ENCODE peak calls at places on chromosomes 1 and 21, in six cellular contexts. M is uterus; T is GM23248; H is CD8-positive, alpha-beta T cell; E is small intestine; F is CD4-positive, CD25-positive, alpha-beta regulatory T cell. C is an unnamed sample. For H3K4me1, the result is how much of the 10 kb centered on the place peaks cover.

GRCh38 chr1:68470388-68470970 is 20.7 kb upstream of the RPE65 start:
- DNase-seq in M (no peak), H (no peak), T (peak), F (peak), E (peak), C (peak)

GRCh38 chr1:95002167-95002566 is 70.6 kb downstream of the ALG14 start:
- DNase-seq in T (peak), H (no peak), M (peak), F (no peak), E (no peak), C (no peak)

GRCh38 chr1:200217703-200218102 is 190.2 kb downstream of the NR5A2 start:
- DNase-seq in F (peak), H (no peak), T (no peak), E (peak), M (no peak), C (no peak)

GRCh38 chr1:198196630-198197029 is 39.8 kb downstream of the NEK7 start:
- DNase-seq in H (no peak), F (no peak), E (no peak), M (no peak), T (peak), C (no peak)

GRCh38 chr1:10812387-10812915 is 16.0 kb upstream of the CASZ1 start:
- DNase-seq in E (no peak), H (no peak), T (no peak), F (no peak), M (no peak), C (no peak)

GRCh38 chr1:30417701-30418425 is 305.5 kb downstream of the MATN1 start:
- DNase-seq in M (peak), F (no peak), T (no peak), H (no peak), E (no peak), C (no peak)

GRCh38 chr21:26067836-26068401 is 102.7 kb downstream of the APP start:
- DNase-seq in M (no peak), H (no peak), F (peak), T (no peak), E (no peak), C (peak)

GRCh38 chr1:55140546-55140983 is 74.6 kb downstream of the USP24 start:
- DNase-seq in F (peak), T (peak), E (peak), M (peak), H (peak), C (peak)

GRCh38 chr1:82586473-82586872 is 785.7 kb downstream of the ADGRL2 start:
- DNase-seq in H (no peak), F (no peak), E (no peak), T (no peak), M (no peak), C (no peak)

GRCh38 chr1:58738873-58739272 is 39.0 kb upstream of the MYSM1 start:
- DNase-seq in T (no peak), M (no peak), E (no peak), F (no peak), H (no peak), C (no peak)

GRCh38 chr1:22969224-22969829 is 3.3 kb downstream of the LACTBL1 start:
- DNase-seq in H (no peak), E (peak), M (no peak), T (peak), F (no peak), C (peak)

GRCh38 chr21:18041012-18041411 is 203.6 kb upstream of the CHODL start:
- DNase-seq in E (peak), M (no peak), F (peak), H (no peak), T (no peak), C (peak)

GRCh38 chr1:113929750-113930498 is 800 bp downstream of the HIPK1 start:
- DNase-seq in F (peak), E (peak), T (peak), M (peak), H (peak), C (peak)

DNA sequence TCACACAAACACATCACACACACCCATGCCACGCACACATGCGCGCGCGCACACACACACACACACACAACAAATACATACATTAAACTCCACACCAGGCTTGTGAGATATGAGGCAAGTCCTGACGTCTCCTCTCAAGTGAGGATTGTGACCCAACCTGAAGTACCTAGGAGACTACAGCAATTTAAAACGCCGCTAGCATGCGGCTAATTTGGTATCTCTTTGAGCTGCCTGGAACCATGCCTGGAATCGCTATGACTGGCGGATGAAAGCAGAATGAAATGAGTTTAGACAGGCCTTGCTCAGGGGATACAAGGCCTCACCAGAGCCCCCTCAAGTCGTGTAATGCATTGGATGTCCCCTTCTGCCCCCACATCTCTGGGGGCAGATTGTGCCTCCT is 1.6 kb upstream of the RAB7B start:
- DNase-seq in M (no peak), E (no peak), F (no peak), H (no peak), T (no peak), C (peak)
- H3K4me3 ChIP-seq in M (no peak), E (no peak), F (no peak), H (no peak), T (no peak), C (no peak)

GRCh38 chr1:27564264-27564579 is 39.7 kb downstream of the AHDC1 start:
- DNase-seq in F (no peak), M (no peak), E (no peak), T (no peak), H (no peak), C (no peak)

GRCh38 chr1:27562483-27563406 is 41.2 kb downstream of the AHDC1 start:
- DNase-seq in T (no peak), M (no peak), H (no peak), F (no peak), E (no peak), C (no peak)

GRCh38 chr1:27562021-27562420 is 41.9 kb downstream of the AHDC1 start:
- DNase-seq in T (no peak), F (no peak), E (no peak), H (no peak), M (no peak), C (no peak)

GRCh38 chr1:27564710-27565649 is 39.0 kb downstream of the AHDC1 start:
- DNase-seq in M (peak), H (no peak), E (no peak), T (no peak), F (no peak), C (no peak)

DNA sequence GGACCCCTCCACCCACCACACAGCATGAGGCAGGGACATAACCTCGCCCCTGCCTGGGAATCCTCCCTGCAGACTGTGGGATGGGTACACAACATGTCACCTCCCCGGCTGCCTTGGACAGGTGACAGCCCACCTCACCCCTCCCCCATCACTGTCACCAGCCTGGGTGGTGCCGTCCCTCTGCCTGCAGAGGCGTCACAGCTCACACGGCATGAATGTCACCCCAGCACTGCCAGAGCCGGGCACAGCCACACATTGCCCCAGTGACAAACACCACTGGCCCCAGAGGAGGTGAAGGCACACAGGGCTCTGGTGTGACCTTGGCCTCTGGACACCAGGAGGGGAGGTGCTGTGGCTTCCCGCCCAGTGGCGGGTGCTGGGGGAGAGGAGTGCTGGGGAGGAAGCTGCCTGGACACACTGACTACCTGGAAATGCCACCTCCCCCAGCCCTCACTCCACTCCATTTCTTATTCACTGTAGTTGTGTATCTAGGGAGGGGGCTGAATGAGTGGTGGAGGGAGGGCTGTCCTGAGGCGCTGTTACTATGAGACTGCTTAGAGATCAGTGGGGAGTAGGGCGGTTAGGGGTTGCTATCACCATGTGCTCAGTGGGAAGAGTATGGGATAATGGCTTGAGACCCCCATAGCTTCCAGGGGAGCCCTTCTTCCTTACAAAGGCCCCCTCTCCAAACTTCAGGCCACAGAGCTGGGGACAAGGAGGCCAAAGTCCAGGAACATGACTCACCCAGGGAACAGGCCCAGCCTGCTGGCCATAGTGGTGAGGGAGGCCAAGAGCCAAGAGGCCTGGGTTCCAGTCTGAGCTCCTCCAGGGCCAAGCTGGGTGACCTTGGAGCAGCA is 40.3 kb downstream of the AHDC1 start:
- DNase-seq in H (no peak), T (peak), M (peak), E (peak), F (no peak), C (no peak)
- H3K4me1 ChIP-seq in H (under half), T (under half), M (under half), E (under half), F (under half), C (half or more)

GRCh38 chr1:91402023-91402422 is 2.6 kb downstream of the HFM1 start:
- DNase-seq in T (peak), H (no peak), E (no peak), F (peak), M (no peak), C (peak)

GRCh38 chr1:91400133-91400725 is 4.4 kb downstream of the HFM1 start:
- DNase-seq in H (no peak), E (no peak), T (peak), F (no peak), M (no peak), C (peak)

GRCh38 chr1:91406773-91407389 is 2.2 kb upstream of the HFM1 start:
- DNase-seq in F (no peak), M (no peak), E (no peak), H (no peak), T (peak), C (peak)

GRCh38 chr1:91404151-91405012 is at the start of gene HFM1:
- DNase-seq in F (peak), M (peak), H (peak), E (peak), T (peak), C (peak)
- H3K27ac ChIP-seq in F (no peak), M (peak), H (no peak), E (no peak), T (no peak), C (peak)

GRCh38 chr1:149848811-149849210 is 50.6 kb upstream of the BOLA1 start:
- DNase-seq in F (no peak), H (no peak), M (no peak), T (peak), E (no peak), C (peak)
- H3K4me3 ChIP-seq in F (peak), H (peak), M (no peak), T (peak), E (peak), C (peak)

GRCh38 chr1:111635324-111636009 is 15.9 kb downstream of the RAP1A start:
- DNase-seq in T (no peak), M (no peak), E (no peak), H (no peak), F (no peak), C (no peak)
- H3K4me1 ChIP-seq in T (under half), M (under half), E (under half), H (half or more), F (half or more), C (under half)

DNA sequence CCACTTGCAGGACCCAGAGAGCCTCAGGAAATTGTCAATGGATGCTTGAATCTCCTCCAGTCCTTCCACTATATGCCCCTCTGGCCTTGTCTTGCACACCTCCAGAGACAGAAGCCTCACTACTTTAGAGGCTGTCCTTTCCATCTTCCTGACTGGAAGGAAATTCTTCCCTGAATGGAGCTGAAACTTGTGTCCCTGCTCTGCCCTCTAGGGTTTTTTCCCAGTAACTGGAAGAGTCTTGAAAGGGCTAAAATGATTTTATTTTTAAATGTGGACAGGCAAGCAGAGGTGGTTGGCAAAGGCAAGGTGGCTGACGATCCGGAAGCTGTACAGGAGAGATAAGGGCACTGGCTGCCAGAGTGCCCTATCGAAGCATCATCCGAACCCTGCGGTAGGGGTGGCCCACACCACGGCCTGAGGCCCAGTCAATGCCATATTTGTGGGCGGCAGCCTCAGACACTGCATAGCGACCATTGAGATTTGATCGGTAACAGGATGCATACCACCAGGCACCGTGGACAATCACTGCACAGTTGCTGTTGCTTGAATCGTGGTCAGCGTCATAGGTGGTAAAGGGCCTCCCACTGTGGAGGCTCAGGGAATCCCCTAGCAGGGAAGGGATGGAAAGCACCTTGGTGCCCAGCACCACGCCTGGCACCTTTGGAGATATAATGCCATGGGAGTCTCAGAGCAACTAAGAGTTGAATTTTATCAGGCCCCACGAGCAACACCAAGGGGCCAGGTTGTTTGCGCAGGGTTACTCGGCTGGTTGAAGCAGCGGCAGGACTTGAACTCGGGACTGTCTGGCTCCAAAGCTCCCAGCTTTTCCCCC is 2.3 kb upstream of the MAP3K6 start:
- DNase-seq in F (no peak), T (peak), H (no peak), E (no peak), M (no peak), C (no peak)
- H3K27ac ChIP-seq in F (no peak), T (no peak), H (no peak), E (no peak), M (no peak), C (no peak)

DNA sequence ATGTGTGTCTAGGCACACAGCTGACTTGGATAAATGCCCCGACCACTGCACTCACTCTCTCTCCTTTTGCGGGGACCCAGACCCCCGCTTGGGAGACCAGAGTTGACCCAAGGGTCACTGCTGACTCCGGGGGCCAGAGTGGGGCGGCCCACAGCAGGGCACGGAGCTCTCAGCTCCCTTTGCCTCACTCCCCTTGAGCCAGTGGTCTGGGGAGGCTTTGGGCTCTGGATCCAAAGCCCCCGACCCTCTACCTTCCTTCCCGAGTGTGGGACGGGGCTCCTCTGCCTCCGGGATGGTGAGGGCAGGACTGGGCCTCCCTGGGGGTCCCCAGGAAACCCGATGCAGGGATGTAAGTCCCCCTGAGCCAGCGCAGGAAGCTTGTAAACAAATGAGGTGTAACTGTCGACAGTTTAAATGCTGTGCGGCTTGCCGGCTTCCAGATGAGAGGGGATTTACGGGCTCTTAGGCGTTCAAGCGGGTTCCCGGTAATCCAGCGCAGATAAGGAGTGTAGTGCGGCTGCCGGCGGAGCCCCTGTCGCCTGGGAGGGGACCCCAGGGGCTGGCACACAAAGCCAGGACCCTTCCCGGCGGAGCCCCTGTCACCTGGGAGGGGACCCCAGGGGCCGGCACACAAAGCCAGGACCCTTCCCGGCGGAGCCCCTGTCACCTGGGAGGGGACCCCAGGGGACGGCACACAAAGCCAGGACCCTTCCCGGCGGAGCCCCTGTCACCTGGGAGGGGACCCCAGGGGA is 7.4 kb downstream of the ACTRT2 start:
- DNase-seq in T (no peak), F (no peak), E (no peak), M (no peak), H (no peak), C (no peak)
- H3K4me3 ChIP-seq in T (no peak), F (no peak), E (no peak), M (no peak), H (no peak), C (no peak)